ENCODE peak calls at places on chromosome 7, in five cellular contexts. G is A549, L is GM12878, F is HepG2, O is K562. Y is an unnamed sample.

GRCh38 chr7:1246170-1246870 is 13.6 kb downstream of the UNCX start:
- DNase-seq in G (no peak), L (no peak), F (no peak), O (no peak), Y (no peak)

GRCh38 chr7:26293569-26294308 is 2.1 kb downstream of the SNX10 start:
- DNase-seq in G (no peak), L (peak; percentile 83), F (no peak), O (no peak), Y (no peak)

GRCh38 chr7:137986252-137987010 is 15.5 kb downstream of the CREB3L2 start:
- DNase-seq in G (no peak), L (no peak), F (peak; percentile 79), O (peak; percentile 71), Y (no peak)

GRCh38 chr7:64876792-64877713 is 26.0 kb upstream of the ZNF273 start:
- DNase-seq in G (no peak), L (no peak), F (no peak), O (no peak), Y (peak; percentile 91)

GRCh38 chr7:2237109-2237602 is 4.4 kb upstream of the MAD1L1 start:
- DNase-seq in G (no peak), L (peak; percentile 96), F (no peak), O (no peak), Y (no peak)

GRCh38 chr7:66732439-66732838 is 8.1 kb upstream of the RABGEF1 start:
- DNase-seq in G (no peak), L (no peak), F (no peak), O (no peak), Y (no peak)

GRCh38 chr7:121085922-121086321 is 97.4 kb downstream of the CPED1 start:
- DNase-seq in G (no peak), L (no peak), F (no peak), O (no peak), Y (no peak)

GRCh38 chr7:94335586-94335985 is 59.1 kb upstream of the COL1A2 start:
- DNase-seq in G (no peak), L (no peak), F (no peak), O (no peak), Y (no peak)

GRCh38 chr7:132292803-132293202 is 283.5 kb downstream of the PLXNA4 start:
- DNase-seq in G (no peak), L (no peak), F (peak; percentile 50), O (no peak), Y (no peak)

GRCh38 chr7:81638216-81638615 is 131.6 kb downstream of the HGF start:
- DNase-seq in G (peak; percentile 6), L (no peak), F (peak; percentile 29), O (no peak), Y (no peak)

GRCh38 chr7:134891262-134892001 is 94.9 kb upstream of the AGBL3 start:
- DNase-seq in G (peak; percentile 90), L (no peak), F (peak; percentile 98), O (peak; percentile 11), Y (peak; percentile 88)

GRCh38 chr7:514651-515598 is 4.7 kb downstream of the PDGFA start:
- DNase-seq in G (no peak), L (no peak), F (no peak), O (no peak), Y (peak; percentile 85)

GRCh38 chr7:137443616-137444015 is 100.1 kb upstream of the PTN start:
- DNase-seq in G (no peak), L (no peak), F (no peak), O (no peak), Y (no peak)

GRCh38 chr7:150852371-150852905 is at the start of gene AOC1:
- DNase-seq in G (no peak), L (no peak), F (no peak), O (no peak), Y (peak; percentile 20)

GRCh38 chr7:49774459-49775064 is 1.1 kb downstream of the VWC2 start:
- DNase-seq in G (no peak), L (no peak), F (no peak), O (no peak), Y (peak; percentile 70)

GRCh38 chr7:130909881-130910672 is 176.1 kb upstream of the KLF14 start:
- DNase-seq in G (no peak), L (no peak), F (no peak), O (peak; percentile 61), Y (no peak)

GRCh38 chr7:25223206-25223605 is 5.1 kb downstream of the NPVF start:
- DNase-seq in G (no peak), L (no peak), F (no peak), O (no peak), Y (no peak)
- TF ChIP-seq JUNB in G (no peak), L (no peak), F (no peak), O (no peak), Y (no peak)

GRCh38 chr7:18960735-18961134 is 156.7 kb downstream of the TWIST1 start:
- DNase-seq in G (no peak), L (no peak), F (no peak), O (no peak), Y (no peak)
- TF ChIP-seq JUNB in G (no peak), L (no peak), F (no peak), O (no peak), Y (no peak)

DNA sequence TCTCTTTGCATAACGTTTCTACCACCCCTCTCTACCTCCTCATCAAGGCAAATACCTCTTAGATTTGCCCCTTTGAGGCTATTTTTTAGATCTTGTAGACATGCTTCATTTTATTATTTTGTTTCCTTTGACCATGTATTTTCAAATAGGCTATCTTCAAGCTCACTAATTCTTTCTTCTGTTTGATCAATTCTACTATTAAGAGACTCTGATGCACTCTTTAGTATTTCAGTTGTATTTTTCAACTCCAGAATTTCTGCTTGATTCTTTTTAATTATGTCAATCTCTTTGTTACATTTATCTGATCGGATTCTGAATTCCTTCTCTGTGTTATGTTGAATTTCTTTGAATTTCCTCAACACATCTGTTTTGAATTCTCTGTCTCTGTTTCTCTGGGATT is 82.8 kb downstream of the BBS9 start:
- DNase-seq in G (no peak), L (no peak), F (no peak), O (no peak), Y (no peak)
- TF ChIP-seq JUNB in G (no peak), L (no peak), F (no peak), O (no peak), Y (no peak)

GRCh38 chr7:127189885-127190284 is 62.9 kb downstream of the GRM8 start:
- DNase-seq in G (no peak), L (no peak), F (no peak), O (no peak), Y (peak; percentile 9)
- TF ChIP-seq JUNB in G (no peak), L (no peak), F (no peak), O (no peak), Y (no peak)

GRCh38 chr7:83058667-83059066 is 104.0 kb downstream of the PCLO start:
- DNase-seq in G (no peak), L (no peak), F (no peak), O (no peak), Y (no peak)

GRCh38 chr7:83060218-83060617 is 102.5 kb downstream of the PCLO start:
- DNase-seq in G (no peak), L (no peak), F (no peak), O (no peak), Y (no peak)

GRCh38 chr7:83053965-83054364 is 108.7 kb downstream of the PCLO start:
- DNase-seq in G (no peak), L (no peak), F (no peak), O (no peak), Y (no peak)

GRCh38 chr7:83054472-83054871 is 108.2 kb downstream of the PCLO start:
- DNase-seq in G (no peak), L (no peak), F (no peak), O (no peak), Y (no peak)

GRCh38 chr7:83055197-83055596 is 107.5 kb downstream of the PCLO start:
- DNase-seq in G (no peak), L (no peak), F (no peak), O (no peak), Y (no peak)
- TF ChIP-seq JUNB in G (no peak), L (no peak), F (no peak), O (no peak), Y (no peak)

Y was measured in GM23338.